ENCODE peak calls at places on chromosomes 16 and 17, in five cellular contexts. L, C, O, I and E are unnamed samples. For H3K4me1, the result is how much of the 10 kb centered on the place peaks cover.

GRCh38 chr17:61538480-61538879 is 52.5 kb downstream of the NACA2 start:
- DNase-seq in L (no peak), I (no peak), O (no peak), C (no peak), E (no peak)

GRCh38 chr17:42287305-42288077 is 807 bp upstream of the STAT5A start:
- DNase-seq in C (peak), L (no peak), I (peak), O (no peak), E (peak)

GRCh38 chr17:31558748-31559646 is 167.5 kb downstream of the RAB11FIP4 start:
- DNase-seq in L (peak), C (peak), I (peak), O (peak), E (peak)

GRCh38 chr16:66614161-66614802 is 9.8 kb downstream of the CMTM3 start:
- DNase-seq in I (no peak), L (no peak), C (no peak), O (no peak), E (no peak)

GRCh38 chr17:27466748-27467375 is 10.6 kb downstream of the KSR1 start:
- DNase-seq in O (no peak), C (no peak), L (no peak), I (peak), E (no peak)

GRCh38 chr16:67649494-67649931 is 4.6 kb downstream of the CARMIL2 start:
- DNase-seq in C (peak), I (no peak), O (no peak), L (no peak), E (no peak)

GRCh38 chr16:3998793-3999478 is 117.3 kb downstream of the ADCY9 start:
- DNase-seq in I (no peak), L (no peak), C (peak), O (peak), E (no peak)

GRCh38 chr16:50697881-50698767 is 4.7 kb downstream of the NOD2 start:
- DNase-seq in L (no peak), O (peak), C (no peak), I (peak), E (no peak)

GRCh38 chr16:30609002-30609927 is 924 bp downstream of the ZNF689 start:
- DNase-seq in I (peak), L (peak), O (peak), C (peak), E (peak)

GRCh38 chr17:81842725-81843504 is 8.1 kb upstream of the PPP1R27 start:
- DNase-seq in C (peak), O (no peak), I (no peak), L (no peak), E (no peak)

GRCh38 chr17:81843713-81844326 is 9.0 kb upstream of the PPP1R27 start:
- DNase-seq in O (no peak), L (no peak), C (no peak), I (no peak), E (no peak)

GRCh38 chr17:77445908-77446535 is 305.3 kb downstream of the SEC14L1 start:
- DNase-seq in O (peak), I (peak), L (peak), C (no peak), E (peak)

GRCh38 chr17:17750881-17751280 is 69.6 kb downstream of the RAI1 start:
- DNase-seq in C (no peak), L (no peak), O (no peak), I (peak), E (peak)

GRCh38 chr16:26348095-26348494 is 656.3 kb downstream of the HS3ST4 start:
- DNase-seq in I (no peak), C (no peak), O (no peak), L (no peak), E (no peak)

GRCh38 chr16:23351360-23351759 is 49.3 kb downstream of the SCNN1B start:
- DNase-seq in L (no peak), O (no peak), C (no peak), I (no peak), E (no peak)

GRCh38 chr17:19238167-19238505 is 970 bp downstream of the EPN2 start:
- DNase-seq in I (no peak), O (no peak), L (peak), C (peak), E (peak)

GRCh38 chr17:59439261-59439660 is 107.8 kb downstream of the YPEL2 start:
- DNase-seq in O (no peak), L (no peak), C (no peak), I (no peak), E (no peak)

GRCh38 chr17:48439875-48440505 is 10.0 kb upstream of the SKAP1 start:
- DNase-seq in O (no peak), C (no peak), I (peak), L (no peak), E (no peak)

GRCh38 chr16:31456988-31457360 is 2.3 kb upstream of the ARMC5 start:
- DNase-seq in O (no peak), C (peak), I (no peak), L (no peak), E (no peak)

GRCh38 chr16:85335584-85336492 is 223.6 kb upstream of the CIBAR2 start:
- DNase-seq in I (no peak), O (peak), L (peak), C (no peak), E (no peak)

GRCh38 chr16:20901441-20902112 is 1.0 kb downstream of the LYRM1 start:
- DNase-seq in C (peak), O (peak), L (peak), I (peak), E (peak)

GRCh38 chr16:48961546-48961945 is 320.1 kb downstream of the CBLN1 start:
- DNase-seq in L (no peak), C (no peak), O (no peak), I (no peak), E (no peak)

GRCh38 chr16:84999200-84999599 is 12.1 kb downstream of the ZDHHC7 start:
- DNase-seq in C (no peak), O (peak), L (no peak), I (no peak), E (no peak)

GRCh38 chr17:8537734-8538133 is 92.8 kb downstream of the MYH10 start:
- DNase-seq in L (no peak), I (no peak), O (no peak), C (no peak), E (no peak)

GRCh38 chr16:56617212-56618085 is 8.1 kb upstream of the MT1E start:
- DNase-seq in I (peak), O (peak), L (peak), C (peak), E (no peak)

GRCh38 chr17:78854508-78854907 is 13.9 kb upstream of the USP36 start:
- DNase-seq in C (peak), O (no peak), L (no peak), I (no peak), E (no peak)

GRCh38 chr17:48002208-48002919 is 31.5 kb downstream of the CDK5RAP3 start:
- DNase-seq in C (no peak), O (peak), I (no peak), L (peak), E (no peak)

GRCh38 chr17:64920419-64921172 is 1.3 kb upstream of the LRRC37A3 start:
- DNase-seq in O (no peak), C (peak), L (peak), I (no peak), E (no peak)

GRCh38 chr16:82655315-82655714 is 28.5 kb downstream of the CDH13 start:
- DNase-seq in O (peak), I (peak), C (no peak), L (peak), E (peak)
- H3K4me1 ChIP-seq in O (under half), I (half or more), C (half or more), L (under half), E (half or more)

DNA sequence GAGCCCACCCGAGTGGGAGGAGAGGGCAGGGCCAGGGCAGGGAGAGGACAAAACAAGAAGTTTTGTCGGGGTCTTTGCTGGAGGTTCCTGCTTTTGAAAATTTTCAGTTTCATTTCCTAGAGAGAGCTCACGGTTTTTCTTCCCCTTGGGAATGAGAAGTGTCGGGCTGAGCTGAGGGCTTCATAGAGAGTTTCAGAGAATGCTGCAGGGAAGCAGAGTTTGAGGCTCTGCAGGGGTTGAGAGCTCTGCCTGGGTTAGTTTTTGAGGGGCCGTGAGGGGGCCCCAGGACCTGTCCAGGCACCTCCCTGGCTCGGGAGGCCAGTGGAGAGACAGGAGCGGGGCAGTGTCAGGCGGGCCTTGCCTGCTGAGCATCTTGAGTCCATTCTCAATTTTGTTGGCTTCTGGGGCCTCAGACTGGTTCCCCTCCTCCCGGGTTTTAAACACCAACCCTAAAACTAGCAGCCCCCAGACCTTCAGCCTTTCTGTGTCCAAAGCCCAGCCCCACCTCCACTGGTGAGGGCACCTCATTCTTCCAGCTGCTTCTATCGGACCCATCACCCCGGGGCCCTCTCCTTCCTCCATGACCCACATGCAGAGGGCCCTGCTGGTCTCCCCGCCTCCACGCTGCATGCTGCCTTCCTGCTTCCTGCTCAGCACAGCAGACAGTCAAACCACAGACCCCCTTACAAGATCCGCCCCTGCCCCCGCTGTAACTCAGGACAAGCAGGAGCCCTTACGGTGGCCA is 3.6 kb downstream of the RNF213 start:
- DNase-seq in O (no peak), I (peak), L (no peak), C (peak), E (peak)
- H3K4me1 ChIP-seq in O (under half), I (half or more), L (under half), C (under half), E (half or more)

DNA sequence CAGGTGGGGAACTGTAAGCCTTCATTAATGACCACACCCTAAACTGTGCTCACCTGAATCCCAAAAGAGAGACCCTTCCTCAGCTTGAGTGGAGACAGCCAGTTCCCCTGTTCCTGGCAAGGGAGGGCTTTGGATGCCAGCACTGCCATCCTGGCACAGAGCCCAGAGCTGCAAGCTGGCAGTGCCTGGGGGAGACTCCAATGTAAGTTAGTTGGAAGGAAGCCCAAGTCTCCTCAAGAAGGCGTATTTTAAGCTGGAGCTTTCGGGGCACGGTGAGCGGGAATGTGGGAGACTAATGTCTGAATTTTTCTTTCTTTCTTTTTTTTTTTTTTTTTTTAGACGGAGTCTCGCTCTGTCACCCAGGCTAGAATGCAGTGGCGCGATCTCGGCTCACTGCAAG is 4.7 kb downstream of the CDC42EP4 start:
- DNase-seq in O (no peak), I (no peak), C (no peak), L (no peak), E (no peak)
- H3K4me1 ChIP-seq in O (under half), I (under half), C (under half), L (half or more), E (under half)

DNA sequence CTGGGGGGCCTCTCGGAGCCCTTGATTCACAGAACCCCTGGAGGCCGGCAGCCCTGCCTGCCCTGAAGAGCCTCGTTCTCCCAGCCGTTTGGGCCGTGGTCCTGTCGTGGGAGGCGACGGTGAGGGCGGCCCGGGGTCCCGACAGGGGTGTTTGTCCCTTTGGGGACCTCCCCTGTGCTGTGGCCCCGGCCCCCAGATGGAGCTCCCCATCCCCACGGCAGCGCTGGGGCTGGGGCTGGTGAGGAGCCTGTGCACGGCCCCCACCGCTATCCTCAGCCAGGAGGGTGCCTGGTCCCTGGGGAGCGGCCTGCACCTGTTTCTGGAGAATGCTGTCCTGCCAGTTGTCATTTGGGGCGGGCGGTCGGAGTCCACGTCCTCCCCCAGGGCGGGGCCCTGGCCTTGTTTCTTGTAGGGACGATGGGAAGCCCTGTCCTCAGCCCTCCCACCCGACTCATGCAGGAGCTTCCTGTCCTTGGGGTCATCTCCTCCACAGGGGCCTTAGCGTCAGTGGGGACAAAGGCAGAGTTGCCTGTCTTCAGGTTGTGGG is 6.7 kb downstream of the CAPN15 start:
- DNase-seq in C (peak), O (no peak), I (no peak), L (peak), E (no peak)
- H3K4me1 ChIP-seq in C (half or more), O (under half), I (under half), L (under half), E (under half)

DNA sequence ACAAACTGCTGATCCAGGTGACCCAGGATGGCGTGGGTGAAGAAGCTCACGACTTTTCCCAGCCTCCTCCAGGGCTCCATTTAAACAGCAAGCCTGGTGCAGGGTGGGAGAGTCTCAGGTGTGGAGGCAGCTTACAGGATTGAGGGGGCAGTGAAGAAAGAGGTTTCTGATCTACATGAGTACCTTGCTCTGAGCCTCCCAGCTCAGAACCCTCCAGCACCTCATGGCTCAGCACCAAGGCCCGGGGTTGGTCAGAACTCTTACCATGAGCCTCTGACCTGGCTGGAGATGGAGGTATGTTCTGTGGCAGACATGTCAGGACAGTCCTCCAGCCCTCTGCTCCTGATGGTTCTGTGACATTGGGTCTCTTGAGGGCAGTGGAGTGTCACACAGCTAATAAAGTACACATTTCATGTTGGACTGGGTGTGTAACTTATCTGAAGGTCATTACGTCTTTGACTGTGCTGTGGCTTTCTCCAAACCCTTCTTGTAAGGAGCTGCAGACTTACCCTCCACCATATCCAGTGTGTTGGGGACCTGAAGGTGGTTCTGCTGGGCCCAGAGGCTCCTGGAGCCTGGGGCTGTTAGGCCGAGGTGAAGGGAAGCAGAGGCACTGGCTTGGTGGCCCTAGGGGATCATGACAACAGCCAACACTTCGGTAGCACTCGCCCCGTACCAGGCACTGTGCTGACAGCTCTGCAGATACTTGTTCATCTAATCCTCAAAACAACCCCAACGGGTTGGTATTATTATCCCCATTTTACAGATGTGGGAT is 3.8 kb upstream of the DCAF7 start:
- DNase-seq in I (no peak), L (peak), O (no peak), C (no peak), E (no peak)
- H3K4me1 ChIP-seq in I (under half), L (under half), O (under half), C (under half), E (under half)

GRCh38 chr16:89384282-89384681 is 106.1 kb downstream of the ANKRD11 start:
- DNase-seq in I (no peak), O (no peak), C (peak), L (no peak), E (no peak)

GRCh38 chr16:89381788-89382187 is 108.6 kb downstream of the ANKRD11 start:
- DNase-seq in O (no peak), I (no peak), L (no peak), C (peak), E (no peak)

GRCh38 chr16:89380681-89381080 is 109.7 kb downstream of the ANKRD11 start:
- DNase-seq in C (peak), L (no peak), O (no peak), I (no peak), E (no peak)

GRCh38 chr16:89385712-89386111 is 104.6 kb downstream of the ANKRD11 start:
- DNase-seq in O (no peak), I (no peak), L (no peak), C (peak), E (no peak)

DNA sequence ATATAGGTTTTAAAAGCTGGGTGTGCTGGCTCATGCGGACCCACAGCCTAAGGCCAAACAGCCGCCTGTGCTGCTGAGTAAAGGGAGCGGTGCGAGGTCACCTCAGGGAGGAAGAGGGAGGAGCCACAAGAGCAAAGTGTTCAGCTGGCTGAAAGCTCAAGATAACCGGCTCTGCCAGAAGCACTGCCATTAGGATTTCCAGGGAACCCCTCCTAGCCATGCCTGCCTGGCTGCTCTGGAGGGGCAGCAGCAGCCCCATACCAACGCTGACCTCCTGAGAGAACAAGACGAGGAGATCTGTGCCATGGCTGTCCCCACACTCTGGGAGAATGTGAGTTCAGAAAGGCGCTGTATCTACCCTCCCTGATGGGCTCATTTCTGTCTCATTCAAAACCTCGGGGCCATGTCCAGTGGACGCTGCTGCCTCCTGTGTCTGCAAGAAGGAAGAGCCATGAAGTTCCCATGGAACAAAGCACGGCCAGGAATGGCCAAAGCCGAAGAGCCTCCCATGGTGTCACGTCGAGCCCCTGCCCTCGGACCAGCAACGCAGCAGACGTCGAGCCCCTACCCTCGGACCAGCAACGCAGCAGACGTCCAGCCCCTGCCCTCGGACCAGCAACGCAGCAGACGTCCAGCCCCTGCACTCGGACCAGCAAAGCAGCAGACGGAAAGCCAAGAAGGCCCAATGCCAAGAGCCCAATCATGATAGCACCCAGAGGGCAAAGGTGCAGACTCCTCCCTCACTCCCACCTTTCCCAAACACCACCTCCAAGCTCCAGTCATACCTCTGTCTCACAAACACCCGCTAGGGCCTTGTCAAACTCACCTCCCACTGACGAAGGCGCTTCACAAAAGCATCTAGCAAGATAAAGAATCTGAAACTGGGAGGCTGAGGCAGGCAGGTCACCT is 107.0 kb downstream of the ANKRD11 start:
- DNase-seq in L (peak), I (no peak), C (peak), O (peak), E (no peak)
- H3K4me1 ChIP-seq in L (under half), I (half or more), C (half or more), O (under half), E (half or more)

GRCh38 chr17:40322417-40323315 is 13.7 kb downstream of the RARA start:
- DNase-seq in O (peak), C (peak), L (peak), I (peak), E (peak)

GRCh38 chr17:40319651-40320550 is 10.9 kb downstream of the RARA start:
- DNase-seq in I (peak), C (peak), O (no peak), L (peak), E (peak)

GRCh38 chr17:40320771-40321501 is 12.0 kb downstream of the RARA start:
- DNase-seq in L (no peak), I (peak), O (no peak), C (peak), E (peak)

GRCh38 chr17:40323317-40323716 is 14.3 kb downstream of the RARA start:
- DNase-seq in C (no peak), L (no peak), I (no peak), O (no peak), E (no peak)

GRCh38 chr17:40321502-40322416 is 12.8 kb downstream of the RARA start:
- DNase-seq in C (peak), L (no peak), I (no peak), O (no peak), E (no peak)
- H3K4me1 ChIP-seq in C (half or more), L (half or more), I (half or more), O (half or more), E (half or more)

GRCh38 chr17:50920891-50921595 is 54.9 kb upstream of the TOB1 start:
- DNase-seq in L (no peak), O (no peak), C (no peak), I (no peak), E (no peak)
- H3K4me1 ChIP-seq in L (half or more), O (under half), C (under half), I (under half), E (under half)